ENCODE peak calls at places on chromosomes 2 and 18, in five cellular contexts. H, A, X, U and Y are unnamed samples.

GRCh38 chr2:133312335-133312734 is 255.9 kb downstream of the NCKAP5 start:
- DNase-seq in H (no peak), A (no peak), X (no peak), U (no peak), Y (no peak)

GRCh38 chr2:9107168-9108025 is 99.2 kb upstream of the ASAP2 start:
- DNase-seq in H (peak), A (no peak), X (no peak), U (no peak), Y (no peak)

GRCh38 chr2:50492452-50492851 is 539.5 kb downstream of the NRXN1 start:
- DNase-seq in H (peak), A (no peak), X (no peak), U (no peak), Y (peak)

GRCh38 chr18:3594760-3595241 is 144.8 kb downstream of the TGIF1 start:
- DNase-seq in H (no peak), A (peak), X (no peak), U (no peak), Y (no peak)

GRCh38 chr2:184463102-184463865 is 135.0 kb upstream of the ZNF804A start:
- DNase-seq in H (peak), A (no peak), X (no peak), U (no peak), Y (no peak)

GRCh38 chr2:191846787-191847620 is at the start of gene CAVIN2:
- DNase-seq in H (no peak), A (peak), X (peak), U (no peak), Y (peak)

GRCh38 chr2:145551661-145552060 is 1031.7 kb upstream of the ZEB2 start:
- DNase-seq in H (no peak), A (no peak), X (no peak), U (no peak), Y (no peak)

GRCh38 chr2:72139871-72140620 is 7.6 kb downstream of the CYP26B1 start:
- DNase-seq in H (peak), A (peak), X (no peak), U (no peak), Y (no peak)

GRCh38 chr2:69196327-69197117 is 183.5 kb downstream of the ANTXR1 start:
- DNase-seq in H (no peak), A (no peak), X (no peak), U (no peak), Y (peak)

GRCh38 chr18:56637897-56638231 is 528 bp downstream of the TXNL1 start:
- DNase-seq in H (peak), A (no peak), X (no peak), U (peak), Y (no peak)

GRCh38 chr2:172953411-172953810 is 122.2 kb upstream of the MAP3K20 start:
- DNase-seq in H (no peak), A (no peak), X (no peak), U (no peak), Y (no peak)

GRCh38 chr2:240997856-240998705 is at the start of gene SNED1:
- DNase-seq in H (peak), A (peak), X (peak), U (peak), Y (peak)

GRCh38 chr2:227612546-227613271 is 1.9 kb downstream of the SCYGR3 start:
- DNase-seq in H (no peak), A (no peak), X (no peak), U (no peak), Y (no peak)

GRCh38 chr18:54405290-54405689 is 47.6 kb downstream of the C18orf54 start:
- DNase-seq in H (no peak), A (no peak), X (no peak), U (no peak), Y (no peak)

GRCh38 chr2:127362971-127363370 is 24.8 kb downstream of the MAP3K2 start:
- DNase-seq in H (no peak), A (no peak), X (no peak), U (no peak), Y (no peak)

GRCh38 chr18:32529737-32530420 is 59.2 kb upstream of the GAREM1 start:
- DNase-seq in H (no peak), A (no peak), X (no peak), U (no peak), Y (no peak)

GRCh38 chr2:1631292-1632005 is 112.9 kb downstream of the PXDN start:
- DNase-seq in H (peak), A (no peak), X (no peak), U (no peak), Y (no peak)

GRCh38 chr2:15747698-15748471 is 156.2 kb downstream of the DDX1 start:
- DNase-seq in H (peak), A (no peak), X (no peak), U (no peak), Y (no peak)

GRCh38 chr2:229089806-229090205 is 181.3 kb downstream of the PID1 start:
- DNase-seq in H (no peak), A (no peak), X (no peak), U (no peak), Y (no peak)

GRCh38 chr2:73995810-73996209 is 11.1 kb downstream of the TET3 start:
- DNase-seq in H (no peak), A (no peak), X (no peak), U (no peak), Y (no peak)

GRCh38 chr2:173099804-173100203 is 24.2 kb downstream of the MAP3K20 start:
- DNase-seq in H (no peak), A (no peak), X (peak), U (no peak), Y (no peak)

GRCh38 chr2:31002510-31002909 is 135.7 kb downstream of the GALNT14 start:
- DNase-seq in H (no peak), A (no peak), X (no peak), U (no peak), Y (no peak)

GRCh38 chr2:223654384-223654915 is 52.3 kb upstream of the SCG2 start:
- DNase-seq in H (no peak), A (no peak), X (no peak), U (no peak), Y (no peak)

GRCh38 chr18:23900979-23901378 is 113.6 kb upstream of the TTC39C start:
- DNase-seq in H (no peak), A (no peak), X (no peak), U (no peak), Y (no peak)

DNA sequence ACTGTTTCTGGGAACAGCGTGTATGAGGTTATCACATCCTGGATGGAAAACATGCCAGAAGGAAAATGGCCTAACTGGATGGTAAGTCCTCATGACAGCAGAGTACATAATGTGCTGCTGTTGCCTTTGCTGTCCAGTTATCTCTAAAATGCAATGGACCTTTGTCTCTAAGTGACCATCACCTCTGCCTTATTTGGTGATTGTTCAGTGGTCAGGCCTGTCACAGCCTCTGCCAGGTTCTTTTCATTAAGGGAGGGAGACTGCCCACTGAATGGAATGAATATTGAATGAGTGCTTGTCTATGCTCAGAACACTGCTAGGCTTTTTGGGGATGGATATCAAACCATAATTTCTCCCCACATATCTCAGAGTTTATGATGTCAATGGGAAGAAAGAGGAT is 29.0 kb downstream of the SLC3A1 start:
- DNase-seq in H (no peak), A (no peak), X (no peak), U (no peak), Y (no peak)
- TF ChIP-seq CTCF in H (no peak), A (no peak), X (no peak), U (no peak), Y (no peak)

DNA sequence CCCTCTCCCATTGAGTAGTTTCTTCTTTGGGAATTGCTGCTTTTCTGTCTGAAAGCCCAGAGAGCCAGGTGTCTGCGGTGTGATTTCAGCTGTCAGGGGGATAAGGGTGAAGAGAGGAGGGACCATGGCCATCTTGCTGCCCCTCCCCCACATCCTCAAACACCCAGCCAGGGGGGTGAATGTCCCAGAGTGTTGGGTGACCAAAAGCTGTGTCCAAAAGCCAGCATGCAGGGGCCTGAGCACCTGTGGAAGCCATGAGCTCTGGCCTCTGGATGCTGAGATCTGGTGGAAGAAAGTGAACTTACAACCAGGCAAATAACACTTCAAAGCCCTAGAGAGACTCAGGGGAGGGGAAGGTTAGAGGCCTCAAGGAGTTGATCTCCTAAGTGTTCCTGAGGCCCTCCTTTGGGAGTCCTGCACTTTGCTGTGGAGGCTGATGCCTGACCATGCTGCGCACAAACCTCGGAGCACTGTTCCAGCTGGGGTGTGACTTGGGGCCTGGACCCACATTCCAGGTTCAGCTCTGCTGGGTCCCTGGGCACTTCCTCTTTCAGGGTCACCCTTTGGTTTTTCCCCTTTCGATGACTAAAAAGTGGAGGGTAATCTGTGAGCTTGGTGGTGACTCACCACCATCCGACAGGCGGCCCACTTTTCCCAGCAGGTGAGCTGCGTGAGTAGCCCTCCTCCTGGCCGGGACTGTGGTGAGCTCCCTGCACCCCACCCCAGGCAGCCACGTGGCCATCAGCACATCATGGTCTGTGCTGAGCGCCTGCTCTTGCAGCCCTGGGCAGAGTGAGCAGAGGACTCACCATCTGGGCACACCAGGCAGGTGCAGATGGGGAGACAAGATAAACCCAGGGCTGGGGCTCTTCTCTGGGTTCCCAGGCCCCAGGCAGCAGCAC is 66.8 kb upstream of the FOSL2 start:
- DNase-seq in H (no peak), A (no peak), X (peak), U (no peak), Y (no peak)
- TF ChIP-seq CTCF in H (no peak), A (no peak), X (no peak), U (no peak), Y (no peak)

GRCh38 chr2:232666051-232666805 is 30.9 kb upstream of the GIGYF2 start:
- DNase-seq in H (no peak), A (no peak), X (no peak), U (no peak), Y (no peak)

GRCh38 chr2:232672581-232672980 is 24.6 kb upstream of the GIGYF2 start:
- DNase-seq in H (no peak), A (no peak), X (no peak), U (no peak), Y (no peak)

GRCh38 chr2:232674491-232674890 is 22.6 kb upstream of the GIGYF2 start:
- DNase-seq in H (no peak), A (no peak), X (no peak), U (no peak), Y (no peak)

GRCh38 chr2:232667989-232668583 is 29.0 kb upstream of the GIGYF2 start:
- DNase-seq in H (no peak), A (no peak), X (no peak), U (no peak), Y (no peak)

DNA sequence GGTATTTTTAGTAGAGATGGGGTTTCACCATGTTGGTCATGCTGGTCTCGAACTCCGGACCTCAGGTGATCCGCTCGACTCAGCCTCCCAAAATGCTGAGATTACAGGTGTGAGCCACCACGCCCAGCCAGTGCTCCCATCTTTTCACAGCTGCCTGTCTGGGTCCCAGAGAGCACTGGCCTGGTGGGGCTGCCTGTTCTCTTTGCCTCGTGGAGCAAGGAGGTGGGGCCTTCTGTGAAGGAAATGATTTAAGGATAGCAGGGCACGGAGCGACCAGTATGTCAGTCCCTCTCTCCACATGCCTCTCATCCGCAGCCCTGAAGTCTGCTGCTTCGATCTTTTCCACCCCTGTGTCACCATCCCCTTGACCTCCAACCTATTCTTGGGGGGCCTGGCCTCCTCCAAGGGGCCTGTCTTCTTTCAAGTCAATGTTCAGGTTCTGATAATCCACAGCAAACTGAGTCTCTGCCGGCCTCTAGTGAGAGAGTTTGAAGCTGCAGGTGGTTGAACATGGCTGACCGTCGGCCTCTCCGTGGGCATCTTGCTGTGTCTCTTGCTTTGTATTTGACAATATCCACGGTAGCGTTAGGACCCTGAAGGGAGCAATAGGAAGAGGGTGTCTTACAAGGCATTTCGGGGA is 28.2 kb upstream of the GIGYF2 start:
- DNase-seq in H (no peak), A (no peak), X (no peak), U (no peak), Y (no peak)
- TF ChIP-seq CTCF in H (peak), A (peak), X (peak), U (no peak), Y (peak)

DNA sequence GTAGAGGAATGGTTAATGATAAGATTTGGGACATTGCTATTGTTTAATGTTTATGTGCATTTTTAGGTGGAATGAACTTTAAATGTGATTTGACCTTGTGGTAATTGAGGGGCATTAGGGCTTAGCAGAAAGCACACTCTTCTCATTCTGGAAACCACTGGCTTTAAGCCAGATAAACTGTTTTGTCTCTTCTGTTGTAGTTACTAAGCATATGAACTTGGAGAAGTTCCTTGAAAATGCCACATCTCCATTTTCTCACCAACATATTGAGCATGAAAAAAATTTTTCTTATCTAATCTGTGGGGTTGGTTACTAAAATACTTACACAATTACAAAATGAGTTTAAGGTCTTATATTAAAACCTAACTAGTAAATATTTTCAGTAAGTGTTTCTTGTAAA is 70.8 kb upstream of the FSHR start:
- DNase-seq in H (no peak), A (no peak), X (no peak), U (no peak), Y (no peak)
- TF ChIP-seq CTCF in H (no peak), A (no peak), X (no peak), U (no peak), Y (no peak)